ENCODE peak calls at places on chromosomes 7 and 10, in four cellular contexts. C is mucosa of descending colon, T is psoas muscle, Q is neural progenitor cell. J is an unnamed sample.

GRCh38 chr7:28068811-28069216 is 111.8 kb downstream of the JAZF1 start:
- DNase-seq in C (no peak), T (no peak), Q (no peak), J (no peak)

GRCh38 chr7:127588697-127589482 is 679 bp downstream of the ARF5 start:
- DNase-seq in C (peak; percentile 74), T (peak; percentile 76), Q (peak; percentile 84), J (no peak)

GRCh38 chr7:75738975-75739795 is 444 bp upstream of the HIP1 start:
- DNase-seq in C (peak; percentile 100), T (peak; percentile 100), Q (peak; percentile 100), J (peak; percentile 100)

GRCh38 chr7:95027181-95027872 is 119.9 kb downstream of the PPP1R9A start:
- DNase-seq in C (peak; percentile 64), T (no peak), Q (no peak), J (no peak)

GRCh38 chr10:11719496-11719895 is 22.7 kb upstream of the ECHDC3 start:
- DNase-seq in C (no peak), T (no peak), Q (no peak), J (no peak)

GRCh38 chr10:21626457-21627161 is 92.6 kb downstream of the MLLT10 start:
- DNase-seq in C (no peak), T (no peak), Q (no peak), J (no peak)

GRCh38 chr7:132430466-132430862 is 145.8 kb downstream of the PLXNA4 start:
- DNase-seq in C (no peak), T (no peak), Q (no peak), J (no peak)

GRCh38 chr7:155398944-155399343 is 59.0 kb upstream of the EN2 start:
- DNase-seq in C (no peak), T (peak; percentile 47), Q (no peak), J (peak; percentile 69)

GRCh38 chr7:112080441-112080840 is 125.8 kb downstream of the DOCK4 start:
- DNase-seq in C (no peak), T (no peak), Q (no peak), J (no peak)

GRCh38 chr10:102615361-102615760 is 28.9 kb upstream of the TRIM8 start:
- DNase-seq in C (no peak), T (peak; percentile 73), Q (peak; percentile 64), J (no peak)

GRCh38 chr10:94097656-94098055 is 103.9 kb downstream of the PLCE1 start:
- DNase-seq in C (no peak), T (no peak), Q (no peak), J (no peak)

GRCh38 chr10:97532935-97533671 is 34.4 kb downstream of the UBTD1 start:
- DNase-seq in C (no peak), T (peak; percentile 76), Q (peak; percentile 33), J (no peak)

GRCh38 chr7:86953219-86953618 is 106.2 kb downstream of the ELAPOR2 start:
- DNase-seq in C (no peak), T (no peak), Q (no peak), J (no peak)

GRCh38 chr7:75662579-75663301 is 76.0 kb downstream of the HIP1 start:
- DNase-seq in C (no peak), T (no peak), Q (no peak), J (peak; percentile 83)

GRCh38 chr10:8227246-8227645 is 172.8 kb downstream of the GATA3 start:
- DNase-seq in C (no peak), T (no peak), Q (no peak), J (no peak)

GRCh38 chr7:92255308-92255707 is 9.5 kb downstream of the ANKIB1 start:
- DNase-seq in C (no peak), T (no peak), Q (no peak), J (no peak)

GRCh38 chr10:42177077-42177792 is 461.1 kb downstream of the ZNF33B start:
- DNase-seq in C (no peak), T (peak; percentile 53), Q (no peak), J (no peak)

GRCh38 chr10:77355844-77356243 is 281.8 kb downstream of the KCNMA1 start:
- DNase-seq in C (no peak), T (no peak), Q (no peak), J (no peak)

GRCh38 chr7:88885131-88885530 is 89.6 kb upstream of the TEX47 start:
- DNase-seq in C (no peak), T (no peak), Q (no peak), J (no peak)

GRCh38 chr10:90858489-90858968 is 690 bp upstream of the HTR7 start:
- DNase-seq in C (no peak), T (no peak), Q (peak; percentile 9), J (no peak)

GRCh38 chr10:6195891-6196290 is 6.8 kb upstream of the PFKFB3 start:
- DNase-seq in C (no peak), T (peak; percentile 52), Q (no peak), J (no peak)

GRCh38 chr10:23263441-23264164 is 71.5 kb downstream of the PTF1A start:
- DNase-seq in C (no peak), T (no peak), Q (no peak), J (no peak)

GRCh38 chr7:97064972-97065587 is 40.4 kb upstream of the DLX5 start:
- DNase-seq in C (no peak), T (no peak), Q (peak; percentile 72), J (no peak)

GRCh38 chr7:114830952-114831351 is 90.9 kb upstream of the MDFIC start:
- DNase-seq in C (no peak), T (no peak), Q (no peak), J (no peak)

GRCh38 chr7:114835861-114836260 is 86.0 kb upstream of the MDFIC start:
- DNase-seq in C (no peak), T (no peak), Q (no peak), J (no peak)

GRCh38 chr7:114832906-114833595 is 88.8 kb upstream of the MDFIC start:
- DNase-seq in C (no peak), T (no peak), Q (no peak), J (no peak)

DNA sequence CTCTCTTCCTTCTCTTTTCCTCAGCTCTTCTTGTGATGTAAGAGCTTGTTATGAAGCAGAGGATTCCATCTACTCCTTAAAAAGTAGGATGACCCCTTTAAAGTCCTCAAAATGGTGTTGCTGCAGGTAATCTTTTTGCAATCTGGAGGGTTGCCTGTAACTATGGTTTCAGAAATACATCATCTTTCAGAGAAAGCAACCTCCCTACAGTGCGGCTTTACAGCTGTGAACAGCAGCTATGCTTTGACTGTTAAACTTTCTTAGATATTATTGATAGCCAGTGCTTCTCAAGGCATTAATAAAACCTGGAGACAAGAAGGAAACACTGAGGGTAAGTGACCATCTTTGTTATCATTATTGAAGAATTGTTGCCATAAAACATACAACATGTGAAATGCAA is 86.6 kb upstream of the MDFIC start:
- DNase-seq in C (no peak), T (no peak), Q (no peak), J (no peak)
- H3K4me1 ChIP-seq in C (no peaks in the 10 kb centered on the region), T (no peaks in the 10 kb centered on the region), Q (no peaks in the 10 kb centered on the region), J (no peaks in the 10 kb centered on the region)

GRCh38 chr10:45432700-45433472 is 58.9 kb downstream of the ALOX5 start:
- DNase-seq in C (no peak), T (no peak), Q (no peak), J (no peak)

GRCh38 chr10:45429790-45430189 is 55.8 kb downstream of the ALOX5 start:
- DNase-seq in C (no peak), T (no peak), Q (no peak), J (no peak)

GRCh38 chr10:45428611-45429510 is 54.8 kb downstream of the ALOX5 start:
- DNase-seq in C (no peak), T (no peak), Q (no peak), J (no peak)

GRCh38 chr10:45433716-45434469 is 59.9 kb downstream of the ALOX5 start:
- DNase-seq in C (no peak), T (no peak), Q (no peak), J (no peak)

DNA sequence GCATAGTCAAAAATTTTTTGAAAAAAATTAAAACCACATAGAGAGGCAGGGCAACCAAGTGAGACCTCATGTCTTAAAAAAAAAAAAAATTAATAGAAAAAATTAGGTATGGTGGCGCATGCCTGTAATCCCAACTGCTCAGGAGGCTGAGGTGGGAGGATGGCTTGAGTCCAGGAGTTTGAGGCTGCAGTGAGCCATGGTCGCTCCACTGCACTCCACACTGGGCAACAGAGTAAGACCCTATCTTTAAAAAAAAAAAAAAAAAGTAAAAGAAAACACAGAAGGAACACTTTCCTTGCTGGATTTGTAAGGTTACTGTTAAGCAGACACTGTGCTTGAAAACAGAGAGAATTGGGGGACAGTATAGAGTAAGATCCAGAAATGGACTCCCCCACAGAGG is 58.1 kb downstream of the ALOX5 start:
- DNase-seq in C (no peak), T (no peak), Q (no peak), J (no peak)
- H3K4me1 ChIP-seq in C (no peaks in the 10 kb centered on the region), T (no peaks in the 10 kb centered on the region), Q (no peaks in the 10 kb centered on the region), J (no peaks in the 10 kb centered on the region)

GRCh38 chr10:95279042-95279820 is 11.6 kb downstream of the PDLIM1 start:
- DNase-seq in C (no peak), T (no peak), Q (no peak), J (no peak)
- H3K4me1 ChIP-seq in C (peaks cover 84% of the 10 kb centered on the region), T (peaks cover 78% of the 10 kb centered on the region), Q (peaks cover 4% of the 10 kb centered on the region), J (peaks cover 16% of the 10 kb centered on the region)

GRCh38 chr10:71836594-71836970 is 14.5 kb downstream of the PSAP start:
- DNase-seq in C (no peak), T (no peak), Q (no peak), J (no peak)
- H3K4me1 ChIP-seq in C (peaks cover 39% of the 10 kb centered on the region), T (peaks cover 86% of the 10 kb centered on the region), Q (peaks cover 56% of the 10 kb centered on the region), J (peaks cover 94% of the 10 kb centered on the region)

J was measured in spleen.